ENCODE peak calls at places on chromosomes 7 and 10, in four cellular contexts. D is thoracic aorta, C is breast epithelium, O is psoas muscle. J is an unnamed sample. For H3K4me1, the result is how much of the 10 kb centered on the place peaks cover.

GRCh38 chr10:58555170-58555929 is 42.7 kb downstream of the BICC1 start:
- DNase-seq in D (no peak), C (no peak), O (no peak), J (no peak)

GRCh38 chr7:106895246-106895864 is 30.3 kb downstream of the PIK3CG start:
- DNase-seq in D (no peak), C (no peak), O (no peak), J (no peak)

GRCh38 chr7:90834771-90835170 is 238.7 kb downstream of the CDK14 start:
- DNase-seq in D (no peak), C (no peak), O (no peak), J (no peak)

GRCh38 chr10:22435650-22436049 is 90.4 kb downstream of the SPAG6 start:
- DNase-seq in D (no peak), C (no peak), O (no peak), J (no peak)

GRCh38 chr10:58512470-58513188 is at the start of gene BICC1:
- DNase-seq in D (no peak), C (no peak), O (peak), J (peak)

GRCh38 chr10:18113881-18114280 is 26.3 kb upstream of the CACNB2 start:
- DNase-seq in D (no peak), C (no peak), O (no peak), J (no peak)

GRCh38 chr10:22701132-22701851 is 13.1 kb downstream of the PIP4K2A start:
- DNase-seq in D (no peak), C (no peak), O (no peak), J (no peak)

GRCh38 chr7:109322833-109323232 is 753.2 kb downstream of the DNAJB9 start:
- DNase-seq in D (no peak), C (no peak), O (no peak), J (no peak)

GRCh38 chr7:55427800-55428199 is 62.7 kb downstream of the LANCL2 start:
- DNase-seq in D (no peak), C (no peak), O (no peak), J (no peak)

GRCh38 chr10:75293456-75293840 is 57.7 kb upstream of the COMTD1 start:
- DNase-seq in D (no peak), C (no peak), O (no peak), J (no peak)

GRCh38 chr7:1919539-1920265 is 249.6 kb downstream of the ELFN1 start:
- DNase-seq in D (no peak), C (no peak), O (no peak), J (no peak)

GRCh38 chr7:22791204-22792158 is 31.2 kb downstream of the TOMM7 start:
- DNase-seq in D (no peak), C (no peak), O (no peak), J (no peak)

GRCh38 chr10:123986736-123987135 is 95.1 kb upstream of the CPXM2 start:
- DNase-seq in D (no peak), C (no peak), O (no peak), J (no peak)

GRCh38 chr7:96023376-96023775 is 251.0 kb downstream of the DYNC1I1 start:
- DNase-seq in D (no peak), C (no peak), O (no peak), J (no peak)

GRCh38 chr10:131935260-131935659 is 34.5 kb downstream of the PPP2R2D start:
- DNase-seq in D (no peak), C (no peak), O (no peak), J (no peak)

GRCh38 chr7:27096756-27097514 is 1.1 kb upstream of the HOXA1 start:
- DNase-seq in D (no peak), C (no peak), O (peak), J (no peak)

GRCh38 chr10:124037784-124038183 is 55.6 kb downstream of the CHST15 start:
- DNase-seq in D (no peak), C (no peak), O (no peak), J (no peak)

GRCh38 chr10:61935085-61935484 is 33.6 kb downstream of the ARID5B start:
- DNase-seq in D (no peak), C (no peak), O (no peak), J (no peak)

GRCh38 chr10:6024334-6024682 is 37.9 kb downstream of the IL2RA start:
- DNase-seq in D (no peak), C (no peak), O (no peak), J (no peak)

GRCh38 chr7:55657654-55658053 is 85.4 kb upstream of the VOPP1 start:
- DNase-seq in D (no peak), C (no peak), O (no peak), J (no peak)

GRCh38 chr7:20514364-20514763 is 101.1 kb upstream of the ABCB5 start:
- DNase-seq in D (no peak), C (no peak), O (no peak), J (no peak)

GRCh38 chr7:130299909-130300308 is 6.9 kb downstream of the CPA4 start:
- DNase-seq in D (no peak), C (no peak), O (no peak), J (no peak)

GRCh38 chr10:32402499-32402898 is 43.4 kb upstream of the CCDC7 start:
- DNase-seq in D (no peak), C (no peak), O (no peak), J (no peak)

GRCh38 chr10:50501899-50502556 is 121.7 kb downstream of the SGMS1 start:
- DNase-seq in D (no peak), C (no peak), O (no peak), J (no peak)

GRCh38 chr7:94348142-94348541 is 46.6 kb upstream of the COL1A2 start:
- DNase-seq in D (no peak), C (no peak), O (peak), J (no peak)

GRCh38 chr10:110629680-110630191 is 14.4 kb upstream of the RBM20 start:
- DNase-seq in D (no peak), C (no peak), O (no peak), J (no peak)

GRCh38 chr10:14016011-14016536 is 314.6 kb downstream of the FRMD4A start:
- DNase-seq in D (no peak), C (no peak), O (peak), J (peak)

GRCh38 chr10:52879181-52879607 is 106.6 kb upstream of the MBL2 start:
- DNase-seq in D (no peak), C (no peak), O (no peak), J (no peak)

GRCh38 chr7:36151921-36152755 is 916 bp upstream of the EEPD1 start:
- DNase-seq in D (no peak), C (no peak), O (no peak), J (no peak)

GRCh38 chr10:58275908-58276307 is 6.9 kb downstream of the CISD1 start:
- DNase-seq in D (no peak), C (no peak), O (no peak), J (no peak)

GRCh38 chr7:111499027-111499426 is 63.3 kb downstream of the IMMP2L start:
- DNase-seq in D (no peak), C (no peak), O (no peak), J (no peak)

DNA sequence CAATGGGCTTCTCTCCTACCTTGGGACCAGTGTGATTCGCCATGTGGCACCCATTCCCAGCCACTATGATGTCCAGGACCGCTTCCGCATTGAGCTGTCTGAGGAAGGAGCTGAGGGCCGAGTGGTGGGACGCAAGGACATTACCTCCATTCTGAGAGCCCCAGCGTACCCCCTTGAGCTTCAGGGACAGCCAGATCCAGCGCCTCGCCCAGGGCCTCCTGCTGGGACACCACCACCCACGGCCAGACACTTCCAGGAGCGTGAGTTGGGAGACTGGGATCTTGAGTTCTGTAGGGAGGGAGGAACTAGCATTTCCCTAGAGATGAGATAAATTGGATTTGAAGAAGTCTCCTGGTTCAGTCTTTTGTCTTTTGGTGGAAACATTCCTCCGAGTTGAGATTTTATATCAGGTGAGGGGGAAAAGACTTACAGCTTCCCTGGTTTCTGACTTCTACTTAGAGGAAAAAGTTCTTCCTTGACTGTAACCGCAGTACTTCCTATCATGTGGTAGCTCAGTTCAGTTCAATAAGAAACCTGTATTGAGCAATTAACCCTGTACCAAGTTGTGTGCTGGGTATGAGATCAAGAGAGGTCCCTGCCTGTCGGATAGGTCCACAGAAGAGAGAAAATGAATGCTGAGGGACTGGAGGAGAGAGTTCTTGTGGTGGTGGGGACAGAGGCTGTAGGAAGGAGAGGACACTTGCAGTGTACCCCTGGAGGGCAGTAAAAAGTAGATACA is 1.3 kb downstream of the MOSPD3 start:
- DNase-seq in D (no peak), C (no peak), O (no peak), J (no peak)
- H3K4me3 ChIP-seq in D (peak), C (peak), O (peak), J (peak)

GRCh38 chr7:50974240-50974639 is 191.5 kb upstream of the GRB10 start:
- DNase-seq in D (no peak), C (no peak), O (no peak), J (no peak)

GRCh38 chr7:50981743-50982142 is 199.0 kb upstream of the GRB10 start:
- DNase-seq in D (no peak), C (no peak), O (no peak), J (no peak)

GRCh38 chr7:50976064-50976463 is 193.4 kb upstream of the GRB10 start:
- DNase-seq in D (no peak), C (no peak), O (no peak), J (no peak)

GRCh38 chr7:50982626-50983025 is 199.9 kb upstream of the GRB10 start:
- DNase-seq in D (no peak), C (no peak), O (no peak), J (no peak)

DNA sequence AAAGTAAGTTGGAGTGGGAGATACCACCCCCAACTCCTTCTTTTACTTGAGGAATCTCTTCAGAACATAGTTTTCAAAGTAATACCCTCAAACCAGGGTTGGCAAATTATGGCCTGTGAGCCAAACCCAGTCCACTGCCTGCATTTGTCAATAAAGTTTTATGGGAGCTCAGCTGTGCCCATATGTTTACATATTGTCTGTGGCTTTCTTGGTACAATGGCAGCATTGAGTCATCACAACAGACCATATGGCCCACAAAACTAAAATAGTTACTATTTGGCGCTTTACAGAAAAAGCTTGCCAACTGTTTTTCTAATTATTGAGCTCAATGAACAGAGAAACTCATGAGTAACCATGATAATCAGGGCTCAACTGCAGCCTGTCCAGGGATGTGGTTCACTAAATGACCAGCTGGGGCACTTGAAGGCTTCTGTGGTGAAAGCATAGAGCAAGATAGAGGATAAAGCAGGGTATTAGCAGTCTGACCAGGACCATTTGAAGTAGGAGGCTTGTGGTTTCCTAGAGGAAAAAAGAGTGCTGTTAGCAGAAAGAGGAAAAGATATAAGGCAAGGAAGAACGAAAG is 196.0 kb upstream of the GRB10 start:
- DNase-seq in D (no peak), C (no peak), O (no peak), J (no peak)
- TF ChIP-seq CTCF in D (no peak), C (no peak), O (no peak), J (no peak)

DNA sequence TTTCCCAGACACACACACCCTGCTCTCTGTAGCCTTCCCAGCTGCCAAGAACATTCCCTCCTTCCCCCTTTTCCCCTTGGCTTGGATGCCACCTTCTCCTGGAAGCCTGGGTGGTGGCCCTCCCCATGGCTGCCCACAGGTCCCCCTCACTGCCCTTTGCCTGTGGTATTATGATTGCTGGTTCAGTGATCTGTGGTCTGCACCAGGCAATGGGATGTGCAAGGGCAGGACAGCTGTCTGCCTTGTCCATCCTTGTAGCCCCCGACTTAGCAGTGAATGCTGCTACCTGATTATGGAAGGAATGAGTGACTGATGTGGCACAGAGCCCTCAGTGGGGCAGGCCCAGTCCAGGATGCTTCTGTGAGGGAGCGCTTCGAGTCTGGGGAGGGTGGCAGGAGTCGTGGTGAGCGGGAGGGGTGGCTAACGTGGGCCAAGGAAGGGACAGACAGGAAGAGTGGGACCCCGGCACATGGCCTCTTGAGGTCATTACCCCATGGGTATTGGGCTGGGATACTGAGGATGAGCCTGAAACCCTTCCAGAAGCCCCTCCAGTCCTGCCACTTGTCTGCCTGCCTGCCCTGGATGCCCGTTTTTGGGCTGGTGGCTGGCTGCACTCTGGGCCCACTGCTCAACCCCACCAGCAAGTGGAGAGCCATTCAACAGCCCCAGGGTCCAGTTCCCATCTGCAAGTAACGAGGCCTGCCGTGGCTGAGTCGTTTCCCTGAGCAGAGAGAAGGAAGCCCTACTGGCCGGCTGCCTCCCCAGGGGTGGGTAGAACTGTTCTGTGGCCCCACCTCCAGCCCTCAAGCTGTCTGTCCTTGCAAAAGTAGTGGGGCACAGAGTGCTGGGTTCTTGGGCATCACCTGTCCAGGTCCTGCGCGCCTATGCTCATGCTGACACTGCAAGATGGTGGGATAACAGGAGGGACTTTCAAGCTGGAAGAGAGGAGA is 8.8 kb downstream of the CHST3 start:
- DNase-seq in D (no peak), C (no peak), O (no peak), J (no peak)
- H3K4me1 ChIP-seq in D (half or more), C (under half), O (half or more), J (half or more)

GRCh38 chr7:50315739-50316671 is 11.5 kb downstream of the IKZF1 start:
- DNase-seq in D (no peak), C (no peak), O (no peak), J (no peak)
- H3K4me3 ChIP-seq in D (no peak), C (no peak), O (no peak), J (no peak)

GRCh38 chr7:148299877-148300276 is 290.7 kb upstream of the C7orf33 start:
- DNase-seq in D (no peak), C (no peak), O (no peak), J (no peak)

GRCh38 chr7:148299335-148299734 is 291.2 kb upstream of the C7orf33 start:
- DNase-seq in D (no peak), C (no peak), O (no peak), J (no peak)

GRCh38 chr7:148291799-148292198 is 298.8 kb upstream of the C7orf33 start:
- DNase-seq in D (no peak), C (no peak), O (no peak), J (no peak)

GRCh38 chr7:148296994-148297644 is 293.4 kb upstream of the C7orf33 start:
- DNase-seq in D (no peak), C (no peak), O (no peak), J (no peak)
- TF ChIP-seq CTCF in D (no peak), C (no peak), O (no peak), J (no peak)

GRCh38 chr10:48685731-48686130 is 1.1 kb downstream of the WDFY4 start:
- DNase-seq in D (no peak), C (no peak), O (no peak), J (no peak)
- H3K4me1 ChIP-seq in D (under half), C (under half), O (under half), J (under half)

GRCh38 chr7:150805864-150806263 is 5.3 kb downstream of the TMEM176A start:
- DNase-seq in D (no peak), C (no peak), O (no peak), J (no peak)

GRCh38 chr7:150803161-150803860 is 2.7 kb downstream of the TMEM176A start:
- DNase-seq in D (no peak), C (no peak), O (no peak), J (no peak)

GRCh38 chr7:150806454-150806853 is 5.9 kb downstream of the TMEM176A start:
- DNase-seq in D (no peak), C (no peak), O (no peak), J (no peak)

GRCh38 chr7:150804802-150805201 is 4.2 kb downstream of the TMEM176A start:
- DNase-seq in D (no peak), C (no peak), O (no peak), J (no peak)

GRCh38 chr7:150806863-150807262 is 6.3 kb downstream of the TMEM176A start:
- DNase-seq in D (no peak), C (no peak), O (no peak), J (no peak)
- H3K4me3 ChIP-seq in D (no peak), C (no peak), O (no peak), J (no peak)

GRCh38 chr10:25761937-25762336 is 172.1 kb upstream of the MYO3A start:
- DNase-seq in D (no peak), C (no peak), O (no peak), J (no peak)
- TF ChIP-seq CTCF in D (no peak), C (no peak), O (no peak), J (no peak)

J was measured in tibial artery.